ENCODE peak calls at places on chromosomes 13 and 19, in nine cellular contexts. D is IMR-90, K is lower leg skin, Q is uterus, O is sigmoid colon, N is upper lobe of left lung, Y is adrenal gland, I is suprapubic skin, P is transverse colon. F is an unnamed sample.
A peak's percentile ranks its signal among the peaks of the same experiment; 100 is the strongest.

GRCh38 chr13:105518086-105518485 is 1017.4 kb downstream of the EFNB2 start:
- DNase-seq in D (peak; percentile 26), K (no peak), Q (no peak), O (no peak), N (no peak), Y (no peak), I (no peak), P (no peak), F (no peak)

GRCh38 chr13:79724348-79725103 is 243.6 kb downstream of the NDFIP2 start:
- DNase-seq in D (no peak), K (no peak), Q (no peak), O (no peak), N (no peak), Y (no peak), I (no peak), P (peak; percentile 32), F (no peak)

GRCh38 chr19:13838071-13838942 is 38.6 kb upstream of the NANOS3 start:
- DNase-seq in D (no peak), K (no peak), Q (no peak), O (no peak), N (no peak), Y (no peak), I (no peak), P (no peak), F (no peak)

GRCh38 chr13:32125746-32126145 is 94.2 kb downstream of the FRY start:
- DNase-seq in D (no peak), K (no peak), Q (no peak), O (no peak), N (no peak), Y (no peak), I (no peak), P (no peak), F (no peak)

GRCh38 chr13:77325371-77325941 is 1.4 kb downstream of the MYCBP2 start:
- DNase-seq in D (no peak), K (no peak), Q (no peak), O (no peak), N (no peak), Y (no peak), I (no peak), P (no peak), F (peak; percentile 50)

GRCh38 chr19:4913996-4914735 is 4.9 kb downstream of the UHRF1 start:
- DNase-seq in D (peak; percentile 18), K (no peak), Q (no peak), O (no peak), N (no peak), Y (no peak), I (no peak), P (peak; percentile 17), F (no peak)

GRCh38 chr19:435707-436412 is 25.0 kb downstream of the SHC2 start:
- DNase-seq in D (no peak), K (no peak), Q (no peak), O (no peak), N (no peak), Y (no peak), I (no peak), P (no peak), F (no peak)

GRCh38 chr19:12955996-12956395 is 1.0 kb downstream of the GADD45GIP1 start:
- DNase-seq in D (no peak), K (no peak), Q (no peak), O (no peak), N (no peak), Y (no peak), I (no peak), P (no peak), F (peak; percentile 70)

GRCh38 chr13:47835470-47836228 is 165.4 kb downstream of the SUCLA2 start:
- DNase-seq in D (no peak), K (no peak), Q (no peak), O (no peak), N (no peak), Y (no peak), I (no peak), P (no peak), F (no peak)
- TF ChIP-seq POLR2A in D (no peak), K (no peak), Q (no peak), O (no peak), N (no peak), Y (no peak), I (no peak), P (no peak), F (no peak)

GRCh38 chr19:53091413-53091812 is 11.8 kb downstream of the ZNF160 start:
- DNase-seq in D (no peak), K (no peak), Q (no peak), O (no peak), N (peak; percentile 42), Y (no peak), I (no peak), P (no peak), F (no peak)

GRCh38 chr19:53085496-53085895 is 17.7 kb downstream of the ZNF160 start:
- DNase-seq in D (no peak), K (no peak), Q (no peak), O (no peak), N (no peak), Y (no peak), I (no peak), P (no peak), F (no peak)

GRCh38 chr19:53088091-53088490 is 15.1 kb downstream of the ZNF160 start:
- DNase-seq in D (peak; percentile 22), K (no peak), Q (no peak), O (no peak), N (no peak), Y (no peak), I (no peak), P (no peak), F (no peak)

GRCh38 chr19:53082929-53083328 is 20.3 kb downstream of the ZNF160 start:
- DNase-seq in D (no peak), K (no peak), Q (no peak), O (no peak), N (no peak), Y (no peak), I (no peak), P (no peak), F (no peak)

DNA sequence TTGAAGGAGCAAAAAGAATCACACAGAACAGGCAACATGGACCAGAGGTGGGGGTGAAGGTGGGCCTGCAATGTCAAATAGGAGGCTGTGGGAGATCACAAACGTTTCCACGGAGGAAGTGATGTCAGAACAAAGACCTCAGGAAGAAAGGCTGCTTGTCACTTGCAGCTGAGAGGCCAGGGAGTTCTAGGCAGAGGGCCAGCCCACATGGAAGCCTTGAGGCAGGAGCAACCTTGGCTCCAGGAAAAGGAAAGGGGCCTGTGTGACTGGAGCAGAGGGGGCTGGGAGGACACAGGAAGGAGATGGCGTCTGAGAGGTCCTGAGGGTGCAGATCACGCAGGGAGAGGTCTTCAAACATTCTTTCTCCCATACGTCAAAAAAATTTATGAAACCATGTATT is 16.3 kb downstream of the ZNF160 start:
- DNase-seq in D (peak; percentile 32), K (no peak), Q (peak; percentile 17), O (no peak), N (no peak), Y (peak; percentile 94), I (no peak), P (no peak), F (no peak)
- TF ChIP-seq POLR2A in D (no peak), K (no peak), Q (no peak), O (no peak), N (no peak), Y (no peak), I (no peak), P (no peak), F (no peak)

GRCh38 chr19:48630289-48631036 is 6.7 kb downstream of the DBP start:
- DNase-seq in D (no peak), K (no peak), Q (peak; percentile 77), O (peak; percentile 91), N (peak; percentile 88), Y (peak; percentile 84), I (peak; percentile 75), P (peak; percentile 82), F (peak; percentile 91)
- TF ChIP-seq POLR2A in D (no peak), K (no peak), Q (no peak), O (peak; percentile 2), N (no peak), Y (no peak), I (no peak), P (no peak), F (no peak)

DNA sequence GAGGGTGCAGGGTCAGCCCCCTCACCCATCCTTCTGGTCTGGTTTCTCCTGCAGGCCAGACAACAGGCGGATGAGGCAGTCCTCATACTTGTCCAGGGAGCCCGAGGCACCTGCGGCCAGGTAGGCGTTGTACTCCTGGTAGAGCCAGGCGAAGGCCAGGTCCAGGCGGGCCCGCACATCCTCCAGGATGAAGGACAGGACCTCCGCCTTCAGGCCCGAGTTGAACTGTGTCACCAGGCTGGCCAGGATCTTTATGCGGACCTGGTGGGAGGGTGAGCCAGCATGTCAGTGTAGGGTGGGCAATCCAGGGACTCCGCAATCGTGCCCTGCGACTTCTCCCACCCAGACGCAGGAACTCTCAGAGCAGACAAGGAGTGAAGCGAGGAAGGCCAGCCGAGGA is 13.8 kb upstream of the RSPH6A start:
- DNase-seq in D (no peak), K (no peak), Q (no peak), O (no peak), N (no peak), Y (no peak), I (no peak), P (no peak), F (no peak)
- TF ChIP-seq POLR2A in D (no peak), K (no peak), Q (no peak), O (no peak), N (no peak), Y (no peak), I (no peak), P (no peak), F (no peak)

DNA sequence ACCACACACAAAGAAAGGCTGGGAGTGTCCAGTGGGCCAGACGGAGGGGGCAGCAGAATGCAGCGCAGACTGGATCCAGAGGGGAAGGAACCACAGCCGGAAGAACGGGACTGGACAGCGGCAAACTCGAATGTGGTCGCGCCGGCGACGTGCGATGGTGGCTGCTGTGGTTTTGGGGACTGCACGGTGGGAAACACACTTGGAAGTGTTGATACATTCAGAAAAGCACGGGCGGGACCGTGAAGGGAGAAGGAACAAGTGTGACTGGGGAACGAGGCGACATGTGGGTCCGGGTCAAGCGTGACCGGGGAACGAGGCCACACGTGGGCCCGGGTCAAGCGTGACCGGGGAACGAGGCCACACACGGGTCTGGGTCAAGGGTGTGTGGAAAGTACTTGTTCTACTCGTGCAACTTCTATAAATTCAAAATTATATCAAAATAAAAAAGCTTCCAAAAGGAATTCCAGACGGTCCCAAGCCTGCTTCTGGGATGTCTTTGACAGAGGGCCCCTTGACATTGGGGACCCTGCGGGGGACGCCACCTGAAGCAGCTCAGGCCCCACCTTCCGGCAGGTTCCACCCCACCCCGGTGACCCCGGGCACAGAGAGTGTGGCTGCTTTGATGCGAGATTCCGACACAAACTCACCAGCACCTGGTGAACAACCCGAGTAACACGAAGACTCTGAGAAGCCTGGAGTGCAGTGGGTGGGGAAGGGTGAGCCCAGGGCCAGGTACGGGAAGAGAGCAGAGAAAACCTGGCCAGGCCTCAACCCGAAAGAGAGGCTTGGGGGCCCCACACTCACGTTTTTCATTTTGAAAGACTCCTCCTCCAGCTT is 25.1 kb upstream of the C13orf46 start:
- DNase-seq in D (no peak), K (no peak), Q (no peak), O (no peak), N (peak; percentile 79), Y (no peak), I (peak; percentile 61), P (no peak), F (no peak)
- TF ChIP-seq POLR2A in D (no peak), K (no peak), Q (no peak), O (no peak), N (no peak), Y (no peak), I (no peak), P (no peak), F (no peak)

DNA sequence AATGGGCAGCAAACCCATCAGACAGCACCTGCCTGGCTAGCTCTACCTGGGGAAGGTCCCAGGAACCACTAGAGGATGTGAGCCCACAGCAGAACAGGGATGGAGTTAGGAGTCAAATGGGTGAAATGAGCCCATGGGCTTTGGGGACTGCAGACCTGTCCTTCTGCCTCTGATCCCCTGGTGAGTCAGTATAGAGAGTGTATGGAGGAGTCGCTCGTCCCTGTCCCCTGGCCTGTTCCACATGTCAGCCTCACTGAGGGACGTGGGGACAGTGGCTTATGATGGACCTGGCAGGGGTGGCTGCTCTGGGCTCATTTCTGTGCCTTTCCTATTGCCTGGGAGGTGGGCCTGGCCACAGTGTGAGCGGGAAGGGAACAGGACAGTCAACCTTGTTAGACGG is 4.0 kb downstream of the CEACAM1 start:
- DNase-seq in D (no peak), K (no peak), Q (no peak), O (no peak), N (no peak), Y (no peak), I (no peak), P (no peak), F (no peak)
- TF ChIP-seq POLR2A in D (no peak), K (no peak), Q (no peak), O (no peak), N (no peak), Y (no peak), I (no peak), P (no peak), F (no peak)